ENCODE peak calls at places on chromosome 14, in five cellular contexts. T is IMR-90, D is GM12865, H is astrocyte of the cerebellum, W is hepatocyte. K is an unnamed sample.

GRCh38 chr14:83462759-83463158 is 1929.1 kb upstream of the SEL1L start:
- DNase-seq in H (no peak), W (no peak), D (no peak), T (no peak), K (no peak)

GRCh38 chr14:86430807-86431206 is 900.9 kb downstream of the FLRT2 start:
- DNase-seq in D (no peak), W (no peak), T (peak; percentile 44), H (no peak), K (no peak)

GRCh38 chr14:25833341-25834121 is 764.3 kb downstream of the NOVA1 start:
- DNase-seq in H (peak; percentile 12), D (no peak), T (no peak), W (peak; percentile 72), K (no peak)

GRCh38 chr14:56482306-56482705 is 97.3 kb upstream of the TMEM260 start:
- DNase-seq in H (no peak), T (peak; percentile 9), W (peak; percentile 22), D (peak; percentile 7), K (no peak)

GRCh38 chr14:93073366-93073722 is 42.4 kb downstream of the ITPK1 start:
- DNase-seq in H (no peak), T (no peak), D (no peak), W (no peak), K (no peak)

GRCh38 chr14:90579088-90579487 is 182.3 kb downstream of the CALM1 start:
- DNase-seq in T (no peak), D (no peak), H (no peak), W (no peak), K (no peak)

GRCh38 chr14:78927261-78927660 is 757.1 kb downstream of the NRXN3 start:
- DNase-seq in T (no peak), H (no peak), W (no peak), D (no peak), K (no peak)

GRCh38 chr14:103520269-103520656 is 2.4 kb downstream of the CKB start:
- DNase-seq in T (no peak), D (no peak), H (no peak), W (peak; percentile 8), K (no peak)

GRCh38 chr14:23327947-23328744 is 6.9 kb downstream of the PABPN1 start:
- DNase-seq in H (peak; percentile 67), T (peak; percentile 80), W (peak; percentile 85), D (peak; percentile 83), K (peak; percentile 42)

GRCh38 chr14:88895116-88895515 is 70.7 kb downstream of the TTC8 start:
- DNase-seq in H (peak; percentile 16), D (no peak), W (peak; percentile 47), T (peak; percentile 80), K (no peak)

GRCh38 chr14:28879571-28879970 is 113.0 kb downstream of the FOXG1 start:
- DNase-seq in T (no peak), D (no peak), H (no peak), W (no peak), K (no peak)

GRCh38 chr14:86798330-86798729 is 1194.7 kb downstream of the GALC start:
- DNase-seq in H (no peak), W (no peak), T (peak; percentile 16), D (no peak), K (no peak)

GRCh38 chr14:34596891-34597290 is 33.1 kb downstream of the SNX6 start:
- DNase-seq in T (no peak), D (no peak), W (no peak), H (no peak), K (no peak)

GRCh38 chr14:103023881-103024473 is 33.4 kb downstream of the CDC42BPB start:
- DNase-seq in D (no peak), W (no peak), H (no peak), T (peak; percentile 91), K (no peak)

GRCh38 chr14:73810478-73811163 is 41.0 kb upstream of the PTGR2 start:
- DNase-seq in H (no peak), T (no peak), W (no peak), D (no peak), K (no peak)

GRCh38 chr14:90642239-90642717 is 174.0 kb downstream of the TTC7B start:
- DNase-seq in T (peak; percentile 32), D (no peak), H (peak; percentile 24), W (peak; percentile 38), K (no peak)

GRCh38 chr14:43894534-43894933 is 612.5 kb downstream of the FSCB start:
- DNase-seq in T (peak; percentile 0), D (peak; percentile 1), W (no peak), H (no peak), K (no peak)

GRCh38 chr14:67331368-67332125 is 28.1 kb downstream of the ATP6V1D start:
- DNase-seq in D (no peak), W (no peak), H (peak; percentile 64), T (peak; percentile 43), K (no peak)

GRCh38 chr14:23610090-23610814 is 25.9 kb upstream of the DHRS2 start:
- DNase-seq in D (no peak), H (no peak), T (no peak), W (no peak), K (no peak)

GRCh38 chr14:56449670-56450213 is 129.9 kb upstream of the TMEM260 start:
- DNase-seq in W (no peak), D (no peak), H (no peak), T (no peak), K (no peak)

GRCh38 chr14:103396463-103396862 is 11.2 kb downstream of the MARK3 start:
- DNase-seq in W (no peak), D (no peak), T (no peak), H (no peak), K (no peak)

GRCh38 chr14:54699087-54699530 is 132.2 kb downstream of the SAMD4A start:
- DNase-seq in W (peak; percentile 32), H (no peak), T (no peak), D (no peak), K (peak; percentile 20)

GRCh38 chr14:96567289-96567899 is 65.2 kb downstream of the PAPOLA start:
- DNase-seq in T (peak; percentile 50), H (peak; percentile 19), D (peak; percentile 40), W (peak; percentile 44), K (peak; percentile 62)

GRCh38 chr14:96363751-96364336 is 518 bp downstream of the GSKIP start:
- DNase-seq in H (no peak), W (peak; percentile 75), T (peak; percentile 31), D (peak; percentile 67), K (peak; percentile 64)

GRCh38 chr14:87170179-87170578 is 822.8 kb downstream of the GALC start:
- DNase-seq in T (no peak), H (no peak), D (no peak), W (no peak), K (no peak)

GRCh38 chr14:100784523-100785337 is 41.2 kb upstream of the MEG3 start:
- DNase-seq in W (no peak), D (no peak), H (no peak), T (no peak), K (no peak)

GRCh38 chr14:92040431-92041040 is 677 bp upstream of the TRIP11 start:
- DNase-seq in D (peak; percentile 52), T (peak; percentile 61), H (no peak), W (peak; percentile 37), K (peak; percentile 67)

GRCh38 chr14:65999865-66000264 is 486.3 kb upstream of the CCDC196 start:
- DNase-seq in D (no peak), H (no peak), W (no peak), T (no peak), K (no peak)

GRCh38 chr14:66000771-66001170 is 485.4 kb upstream of the CCDC196 start:
- DNase-seq in W (no peak), T (no peak), H (no peak), D (no peak), K (no peak)

GRCh38 chr14:66003082-66003740 is 483.0 kb upstream of the CCDC196 start:
- DNase-seq in H (no peak), D (no peak), W (no peak), T (no peak), K (peak; percentile 25)

GRCh38 chr14:65997350-65997749 is 488.8 kb upstream of the CCDC196 start:
- DNase-seq in D (no peak), T (no peak), H (no peak), W (no peak), K (no peak)

GRCh38 chr14:66001356-66001755 is 484.8 kb upstream of the CCDC196 start:
- DNase-seq in H (no peak), W (no peak), T (no peak), D (no peak), K (no peak)
- H3K4me3 ChIP-seq in H (no peak overlapping the region), W (no peak overlapping the region), T (no peak overlapping the region), D (no peak overlapping the region), K (no peak overlapping the region)

GRCh38 chr14:75832621-75833297 is 149.0 kb downstream of the TGFB3 start:
- DNase-seq in T (peak; percentile 87), D (no peak), W (no peak), H (peak; percentile 65), K (peak; percentile 87)

GRCh38 chr14:75833326-75834020 is 148.3 kb downstream of the TGFB3 start:
- DNase-seq in D (no peak), W (no peak), H (no peak), T (no peak), K (peak; percentile 41)

GRCh38 chr14:75829316-75829715 is 152.5 kb downstream of the TGFB3 start:
- DNase-seq in D (no peak), W (no peak), T (no peak), H (no peak), K (no peak)

GRCh38 chr14:75831455-75831854 is 150.3 kb downstream of the TGFB3 start:
- DNase-seq in H (peak; percentile 83), D (no peak), W (peak; percentile 80), T (peak; percentile 76), K (no peak)

GRCh38 chr14:75831971-75832370 is 149.8 kb downstream of the TGFB3 start:
- DNase-seq in D (no peak), W (peak; percentile 44), T (peak; percentile 59), H (no peak), K (peak; percentile 26)
- H3K4me3 ChIP-seq in D (no peak overlapping the region), W (no peak overlapping the region), T (no peak overlapping the region), H (no peak overlapping the region), K (no peak overlapping the region)

DNA sequence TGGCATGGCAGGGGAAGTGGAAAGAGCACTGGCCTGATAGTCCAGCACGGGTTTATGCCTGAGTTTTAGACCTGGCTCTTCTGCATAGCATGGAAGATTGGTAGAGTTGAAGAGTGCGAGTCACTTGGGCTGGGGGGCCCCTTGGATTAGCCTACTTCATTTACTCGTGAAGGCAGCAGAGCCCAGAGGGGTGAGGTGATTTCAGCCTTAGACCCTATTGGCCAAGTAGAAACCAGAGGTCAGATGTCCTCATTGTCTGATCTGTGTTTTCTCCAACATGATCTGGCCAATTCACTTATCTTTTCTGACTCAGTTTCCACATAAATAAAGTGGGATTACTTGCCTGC is 1.9 kb downstream of the PLEKHG3 start:
- DNase-seq in H (no peak), T (no peak), D (no peak), W (no peak), K (no peak)
- H3K4me3 ChIP-seq in H (peak overlapping the region; percentile 74), T (no peak overlapping the region), D (no peak overlapping the region), W (peak overlapping the region; percentile 85), K (peak overlapping the region; percentile 98)

DNA sequence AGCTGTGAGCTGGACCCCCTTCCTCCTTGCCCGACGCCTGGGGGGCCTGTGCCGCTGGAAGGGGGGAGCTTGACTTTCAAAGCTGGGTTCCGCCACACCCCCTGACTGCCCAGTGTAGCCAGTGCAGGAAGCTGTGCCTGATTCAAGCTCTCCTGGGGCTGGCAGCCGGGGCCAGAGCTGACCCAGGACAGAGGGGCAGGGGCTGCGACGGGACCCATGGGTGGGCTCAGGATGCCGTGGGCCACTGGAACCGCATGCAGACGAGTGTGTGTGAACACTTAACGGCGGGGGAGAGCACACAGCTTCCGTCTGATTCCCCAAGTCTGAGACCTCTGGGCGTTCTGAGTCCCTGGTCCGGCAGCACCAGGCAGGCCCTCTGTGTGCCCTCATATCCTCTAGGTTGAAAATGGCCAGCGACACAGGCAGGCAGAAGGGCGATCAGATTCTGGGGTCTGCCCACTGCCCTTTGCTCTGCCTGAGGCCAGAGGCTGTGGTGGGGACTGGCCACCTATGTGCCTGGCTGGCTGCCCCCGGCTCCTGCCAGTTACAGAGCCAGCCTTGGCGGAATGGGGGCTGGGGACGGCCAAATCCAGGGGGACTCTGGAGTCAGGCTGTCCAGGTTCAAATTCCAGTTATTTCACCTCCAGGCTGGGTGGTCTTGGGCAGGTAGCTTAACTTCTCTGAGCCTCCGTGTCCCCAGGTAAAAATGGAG is 54.0 kb downstream of the CYP46A1 start:
- DNase-seq in T (no peak), W (no peak), D (no peak), H (no peak), K (no peak)
- H3K4me3 ChIP-seq in T (peak overlapping the region; percentile 43), W (no peak overlapping the region), D (no peak overlapping the region), H (peak overlapping the region; percentile 53), K (no peak overlapping the region)